ENCODE peak calls at places on chromosomes 7 and 10, in eight cellular contexts. B is NCI-H2171 treated with DMSO at 0.1 percent for 48 hours; Z is epithelial cell of proximal tubule; C is Caki2; K is HCEC 1CT; G is lung microvascular endothelial cell; O is T-helper 1 cell; E is stimulated activated CD4-positive, alpha-beta T cell treated with anti-CD3 and anti-CD28 coated beads, Interleukin-1b, Interleukin-23, amount 100 ng/mL, for 4 hours. A is an unnamed sample.

GRCh38 chr7:132255084-132255483 is 321.2 kb downstream of the PLXNA4 start:
- DNase-seq in B (peak), Z (no peak), C (no peak), K (no peak), G (no peak), O (no peak), E (no peak), A (no peak)

GRCh38 chr10:2835950-2836349 is 231.4 kb upstream of the PFKP start:
- DNase-seq in B (no peak), Z (no peak), C (no peak), K (no peak), G (no peak), O (no peak), E (no peak), A (no peak)

GRCh38 chr7:50610521-50611277 is 45.5 kb upstream of the DDC start:
- DNase-seq in B (no peak), Z (no peak), C (no peak), K (peak), G (peak), O (no peak), E (peak), A (no peak)

GRCh38 chr7:142854505-142855400 is at the start of gene EPHB6:
- DNase-seq in B (no peak), Z (no peak), C (peak), K (peak), G (peak), O (peak), E (peak), A (no peak)

GRCh38 chr10:33653584-33654367 is 319.3 kb upstream of the NRP1 start:
- DNase-seq in B (no peak), Z (no peak), C (no peak), K (peak), G (no peak), O (no peak), E (no peak), A (no peak)

GRCh38 chr10:44516941-44517340 is 132.0 kb upstream of the CXCL12 start:
- DNase-seq in B (no peak), Z (no peak), C (no peak), K (no peak), G (no peak), O (no peak), E (no peak), A (no peak)

GRCh38 chr10:70910486-70911350 is 22.4 kb upstream of the PCBD1 start:
- DNase-seq in B (no peak), Z (no peak), C (no peak), K (no peak), G (no peak), O (no peak), E (no peak), A (no peak)

GRCh38 chr10:28939352-28940157 is 262.2 kb downstream of the BAMBI start:
- DNase-seq in B (no peak), Z (no peak), C (no peak), K (no peak), G (peak), O (no peak), E (no peak), A (no peak)

GRCh38 chr10:124290095-124290795 is 128.5 kb downstream of the OAT start:
- DNase-seq in B (peak), Z (no peak), C (no peak), K (no peak), G (peak), O (no peak), E (no peak), A (peak)

GRCh38 chr7:81684513-81685262 is 85.2 kb downstream of the HGF start:
- DNase-seq in B (peak), Z (peak), C (peak), K (peak), G (peak), O (no peak), E (no peak), A (peak)

GRCh38 chr7:116772926-116773749 is 89.2 kb upstream of the CAPZA2 start:
- DNase-seq in B (no peak), Z (no peak), C (peak), K (no peak), G (no peak), O (no peak), E (no peak), A (no peak)

GRCh38 chr10:126904807-126905686 is at the start of gene DOCK1:
- DNase-seq in B (peak), Z (no peak), C (peak), K (peak), G (peak), O (no peak), E (no peak), A (no peak)

GRCh38 chr10:36677170-36677768 is 448.1 kb upstream of the ANKRD30A start:
- DNase-seq in B (peak), Z (no peak), C (no peak), K (peak), G (no peak), O (no peak), E (no peak), A (peak)

GRCh38 chr10:600234-600633 is 89.2 kb downstream of the DIP2C start:
- DNase-seq in B (no peak), Z (no peak), C (no peak), K (no peak), G (no peak), O (no peak), E (no peak), A (no peak)

GRCh38 chr7:55209366-55209765 is 155.8 kb upstream of the LANCL2 start:
- DNase-seq in B (no peak), Z (no peak), C (no peak), K (no peak), G (no peak), O (no peak), E (no peak), A (no peak)

GRCh38 chr10:104589431-104589830 is 51.7 kb upstream of the SORCS3 start:
- DNase-seq in B (no peak), Z (no peak), C (no peak), K (peak), G (no peak), O (no peak), E (no peak), A (no peak)

GRCh38 chr7:77454802-77455201 is 38.7 kb upstream of the GSAP start:
- DNase-seq in B (no peak), Z (no peak), C (peak), K (peak), G (no peak), O (no peak), E (no peak), A (no peak)

GRCh38 chr10:129442866-129443265 is 24.2 kb upstream of the MGMT start:
- DNase-seq in B (no peak), Z (no peak), C (no peak), K (no peak), G (no peak), O (no peak), E (no peak), A (no peak)

GRCh38 chr7:38964921-38965320 is 12.8 kb upstream of the POU6F2 start:
- DNase-seq in B (no peak), Z (no peak), C (no peak), K (no peak), G (no peak), O (no peak), E (no peak), A (no peak)

GRCh38 chr7:64187408-64187807 is 19.6 kb upstream of the ZNF735 start:
- DNase-seq in B (no peak), Z (no peak), C (no peak), K (no peak), G (no peak), O (no peak), E (no peak), A (no peak)

GRCh38 chr7:95772298-95772770 is at the start of gene DYNC1I1:
- DNase-seq in B (peak), Z (no peak), C (peak), K (peak), G (peak), O (peak), E (peak), A (peak)

GRCh38 chr10:110446954-110447608 is 50.6 kb upstream of the DUSP5 start:
- DNase-seq in B (no peak), Z (no peak), C (no peak), K (peak), G (peak), O (no peak), E (no peak), A (no peak)

GRCh38 chr7:1085910-1086421 is 1.9 kb upstream of the GPER1 start:
- DNase-seq in B (no peak), Z (no peak), C (no peak), K (peak), G (no peak), O (no peak), E (no peak), A (no peak)

GRCh38 chr7:100189061-100189460 is 11.3 kb downstream of the STAG3 start:
- DNase-seq in B (no peak), Z (no peak), C (no peak), K (no peak), G (no peak), O (no peak), E (no peak), A (no peak)

GRCh38 chr7:47808321-47808720 is 139.9 kb downstream of the PKD1L1 start:
- DNase-seq in B (no peak), Z (no peak), C (no peak), K (no peak), G (no peak), O (no peak), E (no peak), A (no peak)

GRCh38 chr7:2166625-2167280 is 66.0 kb downstream of the MAD1L1 start:
- DNase-seq in B (no peak), Z (no peak), C (no peak), K (no peak), G (no peak), O (no peak), E (no peak), A (no peak)

GRCh38 chr7:116588225-116588624 is 63.4 kb downstream of the CAV1 start:
- DNase-seq in B (no peak), Z (no peak), C (no peak), K (peak), G (peak), O (no peak), E (no peak), A (no peak)

GRCh38 chr7:105003275-105003674 is 10.7 kb upstream of the KMT2E start:
- DNase-seq in B (no peak), Z (no peak), C (peak), K (peak), G (no peak), O (no peak), E (peak), A (no peak)

GRCh38 chr7:26631601-26632000 is 232.8 kb downstream of the SKAP2 start:
- DNase-seq in B (no peak), Z (no peak), C (no peak), K (no peak), G (no peak), O (no peak), E (no peak), A (no peak)

GRCh38 chr7:46494441-46494840 is 573.4 kb upstream of the IGFBP3 start:
- DNase-seq in B (no peak), Z (no peak), C (no peak), K (no peak), G (no peak), O (no peak), E (no peak), A (no peak)

A was measured in NCI-H1694.